ENCODE peak calls at places on chromosome 17, in ten cellular contexts. B is fibroblast of villous mesenchyme; X is iris pigment epithelial cell; U is stimulated activated CD4-positive, alpha-beta T cell treated with anti-CD3 and anti-CD28 coated beads, Interleukin-4, amount 100 ng/mL, for 4 hours; G is amniotic stem cell; V is NCI-H1105; K is ovary; R is lung microvascular endothelial cell; Z is pulmonary artery endothelial cell; O is globus pallidus. L is an unnamed sample.
A peak's percentile ranks its signal among the peaks of the same experiment; 100 is the strongest.

GRCh38 chr17:40364121-40364861 is at the start of gene GJD3:
- DNase-seq in X (no peak), O (no peak), R (peak; percentile 44), Z (no peak), V (no peak), K (no peak), B (no peak), U (no peak), G (no peak), L (no peak)

GRCh38 chr17:9475259-9475658 is 100.4 kb downstream of the STX8 start:
- DNase-seq in Z (no peak), G (no peak), R (no peak), B (no peak), K (no peak), U (no peak), V (no peak), X (no peak), O (peak; percentile 98), L (no peak)

GRCh38 chr17:80511222-80512180 is 33.1 kb upstream of the RPTOR start:
- DNase-seq in X (no peak), Z (no peak), R (no peak), G (no peak), V (no peak), K (no peak), B (no peak), U (no peak), O (no peak), L (no peak)

GRCh38 chr17:4658478-4659305 is 17.2 kb upstream of the ALOX15 start:
- DNase-seq in Z (no peak), R (peak; percentile 19), O (no peak), K (no peak), X (peak; percentile 94), G (no peak), U (peak; percentile 25), B (peak; percentile 89), V (no peak), L (no peak)

GRCh38 chr17:29115906-29116651 is 64.1 kb downstream of the MYO18A start:
- DNase-seq in K (no peak), U (peak; percentile 21), Z (no peak), B (peak; percentile 29), R (peak; percentile 64), O (no peak), V (peak; percentile 79), G (no peak), X (peak; percentile 45), L (no peak)

GRCh38 chr17:44345497-44346026 is 460 bp downstream of the GRN start:
- DNase-seq in U (no peak), K (peak; percentile 62), Z (no peak), V (peak; percentile 68), G (no peak), B (peak; percentile 63), R (peak; percentile 83), X (peak; percentile 55), O (peak; percentile 62), L (no peak)

GRCh38 chr17:47686661-47687327 is 7.2 kb upstream of the TBKBP1 start:
- DNase-seq in B (peak; percentile 26), G (no peak), X (peak; percentile 60), U (no peak), V (no peak), R (peak; percentile 36), K (no peak), Z (no peak), O (no peak), L (no peak)

GRCh38 chr17:74116087-74116717 is 87.3 kb upstream of the RPL38 start:
- DNase-seq in U (no peak), O (no peak), Z (no peak), B (no peak), G (no peak), V (no peak), R (no peak), X (no peak), K (no peak), L (no peak)

GRCh38 chr17:1743094-1743452 is 402 bp downstream of the SERPINF2 start:
- DNase-seq in G (no peak), U (no peak), R (no peak), B (no peak), K (no peak), V (no peak), X (no peak), O (no peak), Z (no peak), L (no peak)

GRCh38 chr17:58411408-58411894 is 5.9 kb downstream of the RNF43 start:
- DNase-seq in U (no peak), V (no peak), R (no peak), G (no peak), X (no peak), K (no peak), O (no peak), B (no peak), Z (no peak), L (no peak)

GRCh38 chr17:7858487-7858832 is 657 bp downstream of the CYB5D1 start:
- DNase-seq in O (no peak), X (peak; percentile 71), K (peak; percentile 67), U (peak; percentile 41), Z (no peak), V (peak; percentile 56), G (peak; percentile 44), B (peak; percentile 42), R (peak; percentile 69), L (peak; percentile 71)

GRCh38 chr17:76417499-76418143 is 33.2 kb downstream of the SPHK1 start:
- DNase-seq in Z (no peak), U (no peak), K (no peak), V (peak; percentile 17), G (no peak), B (no peak), X (no peak), O (no peak), R (peak; percentile 20), L (no peak)

GRCh38 chr17:4901108-4901647 is 1.7 kb downstream of the CHRNE start:
- DNase-seq in B (no peak), Z (no peak), R (no peak), G (no peak), V (no peak), K (no peak), O (no peak), X (no peak), U (no peak), L (no peak)

GRCh38 chr17:15121426-15121825 is 143.7 kb downstream of the PMP22 start:
- DNase-seq in V (no peak), Z (no peak), B (peak; percentile 67), K (no peak), O (no peak), X (peak; percentile 78), G (no peak), R (no peak), U (no peak), L (no peak)

GRCh38 chr17:7982171-7982570 is 20.2 kb upstream of the GUCY2D start:
- DNase-seq in B (peak; percentile 59), K (no peak), V (no peak), R (no peak), O (no peak), U (no peak), X (peak; percentile 79), Z (no peak), G (peak; percentile 73), L (no peak)

GRCh38 chr17:28925912-28926365 is 23.1 kb upstream of the DHRS13 start:
- DNase-seq in U (peak; percentile 62), B (peak; percentile 95), K (no peak), Z (peak; percentile 69), G (no peak), R (no peak), O (no peak), V (no peak), X (peak; percentile 97), L (no peak)

GRCh38 chr17:68600123-68600880 is 865 bp downstream of the FAM20A start:
- DNase-seq in Z (no peak), O (no peak), V (no peak), U (no peak), X (no peak), K (peak; percentile 69), R (no peak), G (no peak), B (no peak), L (peak; percentile 63)

GRCh38 chr17:46979023-46979870 is at the start of gene RPRML:
- DNase-seq in V (peak; percentile 26), Z (no peak), X (peak; percentile 20), R (peak; percentile 27), U (peak; percentile 11), O (no peak), G (no peak), B (peak; percentile 10), K (peak; percentile 30), L (peak; percentile 30)

GRCh38 chr17:41777579-41778188 is 8.8 kb downstream of the JUP start:
- DNase-seq in G (peak; percentile 54), R (peak; percentile 100), V (peak; percentile 58), Z (peak; percentile 99), O (peak; percentile 74), B (peak; percentile 97), K (peak; percentile 93), U (no peak), X (peak; percentile 94), L (peak; percentile 88)

GRCh38 chr17:39752241-39752831 is 14.6 kb downstream of the GRB7 start:
- DNase-seq in Z (no peak), X (no peak), R (no peak), V (no peak), B (no peak), U (no peak), G (no peak), O (no peak), K (no peak), L (peak; percentile 28)

GRCh38 chr17:76433693-76434092 is 19.3 kb downstream of the UBE2O start:
- DNase-seq in V (no peak), B (no peak), X (no peak), G (no peak), Z (no peak), O (no peak), U (no peak), K (no peak), R (no peak), L (no peak)

GRCh38 chr17:33291248-33292183 is 1.6 kb downstream of the ASIC2 start:
- DNase-seq in K (no peak), G (no peak), U (no peak), O (no peak), X (peak; percentile 28), B (peak; percentile 53), V (no peak), R (peak; percentile 42), Z (no peak), L (peak; percentile 20)

GRCh38 chr17:37179893-37180292 is 195.9 kb upstream of the C17orf78 start:
- DNase-seq in X (peak; percentile 87), O (no peak), K (no peak), Z (peak; percentile 51), U (no peak), V (no peak), R (peak; percentile 73), B (peak; percentile 62), G (no peak), L (no peak)

GRCh38 chr17:80866050-80866793 is 125.4 kb upstream of the CHMP6 start:
- DNase-seq in V (peak; percentile 33), Z (peak; percentile 26), G (no peak), X (peak; percentile 56), B (peak; percentile 64), O (peak; percentile 59), U (peak; percentile 67), K (peak; percentile 64), R (peak; percentile 80), L (peak; percentile 70)

GRCh38 chr17:4340914-4341615 is 25.4 kb downstream of the UBE2G1 start:
- DNase-seq in K (no peak), B (no peak), R (no peak), V (no peak), U (no peak), Z (no peak), G (no peak), O (no peak), X (no peak), L (no peak)

GRCh38 chr17:2240541-2240940 is 63.0 kb downstream of the SMG6 start:
- DNase-seq in R (no peak), K (no peak), B (peak; percentile 67), Z (no peak), X (no peak), O (no peak), U (no peak), V (no peak), G (no peak), L (no peak)

GRCh38 chr17:15908378-15908777 is 36.6 kb upstream of the ADORA2B start:
- DNase-seq in O (no peak), U (no peak), R (no peak), K (no peak), X (no peak), Z (no peak), G (no peak), V (no peak), B (no peak), L (no peak)

GRCh38 chr17:29145289-29146058 is 34.7 kb downstream of the MYO18A start:
- DNase-seq in R (peak; percentile 88), X (peak; percentile 88), G (peak; percentile 60), O (peak; percentile 70), V (peak; percentile 41), Z (peak; percentile 57), K (no peak), B (peak; percentile 81), U (peak; percentile 69), L (peak; percentile 76)

L was measured in psoas muscle.